ENCODE peak calls at places on chromosomes 3 and 15, in seven cellular contexts. O is NCI-H1105, N is Calu3, B is NCI-H1092, L is mesothelial cell of epicardium, A is endothelial cell, D is SW 1271. H is an unnamed sample.

GRCh38 chr15:76866716-76867321 is 38.3 kb downstream of the SCAPER start:
- DNase-seq in B (no peak), D (no peak), A (peak; percentile 9), L (no peak), N (peak; percentile 18), O (no peak), H (no peak)

GRCh38 chr15:44788748-44789147 is 52.4 kb downstream of the TRIM69 start:
- DNase-seq in O (no peak), N (no peak), L (no peak), A (no peak), B (no peak), D (no peak), H (no peak)

GRCh38 chr3:152058906-152059305 is 185.5 kb downstream of the SUCNR1 start:
- DNase-seq in B (no peak), O (no peak), N (no peak), D (no peak), L (no peak), A (no peak), H (no peak)

GRCh38 chr3:134373278-134373941 is 837 bp downstream of the AMOTL2 start:
- DNase-seq in D (peak; percentile 36), L (peak; percentile 83), N (peak; percentile 91), B (no peak), O (peak; percentile 68), A (peak; percentile 74), H (no peak)

GRCh38 chr15:73586006-73586654 is 47.1 kb downstream of the NPTN start:
- DNase-seq in D (no peak), O (no peak), N (no peak), A (no peak), L (no peak), B (no peak), H (no peak)

GRCh38 chr3:71973337-71974030 is 188.5 kb upstream of the PROK2 start:
- DNase-seq in N (no peak), D (no peak), A (no peak), O (peak; percentile 7), B (no peak), L (no peak), H (no peak)

GRCh38 chr15:98142584-98142983 is 182.1 kb downstream of the ARRDC4 start:
- DNase-seq in N (no peak), L (no peak), B (no peak), A (peak; percentile 19), O (no peak), D (no peak), H (no peak)

GRCh38 chr3:195543642-195544536 is 764 bp upstream of the PPP1R2 start:
- DNase-seq in L (peak; percentile 56), B (peak; percentile 60), D (no peak), A (peak; percentile 19), O (peak; percentile 2), N (no peak), H (no peak)

GRCh38 chr3:37115451-37115850 is 58.9 kb downstream of the LRRFIP2 start:
- DNase-seq in A (no peak), L (no peak), O (no peak), D (no peak), B (no peak), N (no peak), H (no peak)

GRCh38 chr3:120928991-120929390 is 21.0 kb downstream of the STXBP5L start:
- DNase-seq in A (no peak), D (no peak), L (no peak), N (no peak), B (no peak), O (no peak), H (no peak)

GRCh38 chr15:64134322-64134829 is 17.2 kb upstream of the SNX22 start:
- DNase-seq in B (no peak), D (no peak), O (no peak), A (no peak), L (no peak), N (no peak), H (no peak)

GRCh38 chr3:15638193-15638890 is 36.8 kb downstream of the BTD start:
- DNase-seq in N (no peak), A (no peak), B (no peak), D (no peak), L (no peak), O (no peak), H (no peak)

GRCh38 chr3:193865339-193865738 is 270.6 kb upstream of the HES1 start:
- DNase-seq in B (no peak), N (no peak), O (no peak), A (no peak), D (no peak), L (no peak), H (no peak)

GRCh38 chr3:16768956-16769355 is 115.8 kb upstream of the PLCL2 start:
- DNase-seq in A (no peak), O (no peak), B (no peak), N (peak; percentile 13), D (no peak), L (no peak), H (no peak)

GRCh38 chr15:66496951-66497501 is 536 bp downstream of the SNAPC5 start:
- DNase-seq in L (no peak), O (no peak), D (no peak), N (no peak), B (no peak), A (no peak), H (no peak)

GRCh38 chr3:37905987-37906674 is 44.5 kb downstream of the CTDSPL start:
- DNase-seq in B (no peak), D (no peak), L (no peak), A (no peak), O (no peak), N (peak; percentile 24), H (no peak)

GRCh38 chr3:194787650-194788049 is 102.0 kb downstream of the FAM43A start:
- DNase-seq in O (no peak), A (no peak), N (no peak), D (no peak), L (no peak), B (no peak), H (no peak)

GRCh38 chr3:71129611-71130515 is 453.7 kb downstream of the FOXP1 start:
- DNase-seq in O (no peak), L (no peak), N (no peak), D (no peak), A (no peak), B (no peak), H (no peak)

GRCh38 chr15:69689133-69689532 is 236.5 kb downstream of the RPLP1 start:
- DNase-seq in D (no peak), O (no peak), N (no peak), A (no peak), L (no peak), B (no peak), H (no peak)

GRCh38 chr15:88649286-88649733 is 10.5 kb downstream of the ISG20 start:
- DNase-seq in B (no peak), A (no peak), D (peak; percentile 69), N (peak; percentile 66), L (peak; percentile 25), O (no peak), H (peak; percentile 11)

GRCh38 chr15:74613953-74614743 is 1.5 kb upstream of the CLK3 start:
- DNase-seq in N (no peak), O (no peak), B (no peak), D (no peak), L (no peak), A (peak; percentile 76), H (no peak)